ENCODE peak calls at places on chromosome 14, in six cellular contexts. One of them, this sample, is unnamed.

GRCh38 chr14:79783061-79783460 is 428.2 kb downstream of the DIO2 start:
- DNase-seq in NCI-H345: no peak
- DNase-seq in choroid plexus epithelial cell: no peak
- DNase-seq in glutamatergic neuron: no peak
- DNase-seq in GF-D8: no peak
- DNase-seq in activated T-cell treated with anti-CD3 and anti-CD28 coated beads, Interleukin-2, amount 50 U/mL, for 48 hours: no peak
- DNase-seq in this sample: no peak

GRCh38 chr14:78674820-78675219 is 504.6 kb downstream of the NRXN3 start:
- DNase-seq in glutamatergic neuron: no peak
- DNase-seq in activated T-cell treated with anti-CD3 and anti-CD28 coated beads, Interleukin-2, amount 50 U/mL, for 48 hours: no peak
- DNase-seq in NCI-H345: no peak
- DNase-seq in choroid plexus epithelial cell: no peak
- DNase-seq in GF-D8: no peak
- DNase-seq in this sample: no peak

GRCh38 chr14:100604709-100605108 is 17.5 kb upstream of the BEGAIN start:
- DNase-seq in NCI-H345: no peak
- DNase-seq in GF-D8: no peak
- DNase-seq in activated T-cell treated with anti-CD3 and anti-CD28 coated beads, Interleukin-2, amount 50 U/mL, for 48 hours: no peak
- DNase-seq in choroid plexus epithelial cell: no peak
- DNase-seq in glutamatergic neuron: no peak
- DNase-seq in this sample: no peak

GRCh38 chr14:101715209-101716076 is 46.1 kb upstream of the PPP2R5C start:
- DNase-seq in glutamatergic neuron: no peak
- DNase-seq in GF-D8: no peak
- DNase-seq in choroid plexus epithelial cell: no peak
- DNase-seq in NCI-H345: no peak
- DNase-seq in activated T-cell treated with anti-CD3 and anti-CD28 coated beads, Interleukin-2, amount 50 U/mL, for 48 hours: peak; percentile 16
- DNase-seq in this sample: no peak

GRCh38 chr14:105591052-105591451 is 64.7 kb downstream of the TMEM121 start:
- DNase-seq in activated T-cell treated with anti-CD3 and anti-CD28 coated beads, Interleukin-2, amount 50 U/mL, for 48 hours: no peak
- DNase-seq in glutamatergic neuron: no peak
- DNase-seq in choroid plexus epithelial cell: no peak
- DNase-seq in GF-D8: no peak
- DNase-seq in NCI-H345: no peak
- DNase-seq in this sample: no peak

GRCh38 chr14:78782551-78782950 is 612.4 kb downstream of the NRXN3 start:
- DNase-seq in NCI-H345: no peak
- DNase-seq in GF-D8: no peak
- DNase-seq in glutamatergic neuron: no peak
- DNase-seq in choroid plexus epithelial cell: no peak
- DNase-seq in activated T-cell treated with anti-CD3 and anti-CD28 coated beads, Interleukin-2, amount 50 U/mL, for 48 hours: no peak
- DNase-seq in this sample: no peak

GRCh38 chr14:51219473-51220448 is 20.3 kb upstream of the TMX1 start:
- DNase-seq in activated T-cell treated with anti-CD3 and anti-CD28 coated beads, Interleukin-2, amount 50 U/mL, for 48 hours: no peak
- DNase-seq in NCI-H345: peak; percentile 13
- DNase-seq in glutamatergic neuron: no peak
- DNase-seq in GF-D8: no peak
- DNase-seq in choroid plexus epithelial cell: peak; percentile 76
- DNase-seq in this sample: no peak

GRCh38 chr14:97441740-97442362 is 644.7 kb downstream of the VRK1 start:
- DNase-seq in glutamatergic neuron: no peak
- DNase-seq in GF-D8: no peak
- DNase-seq in NCI-H345: no peak
- DNase-seq in choroid plexus epithelial cell: no peak
- DNase-seq in activated T-cell treated with anti-CD3 and anti-CD28 coated beads, Interleukin-2, amount 50 U/mL, for 48 hours: no peak
- DNase-seq in this sample: no peak

GRCh38 chr14:51807355-51807754 is 53.1 kb upstream of the GNG2 start:
- DNase-seq in activated T-cell treated with anti-CD3 and anti-CD28 coated beads, Interleukin-2, amount 50 U/mL, for 48 hours: no peak
- DNase-seq in NCI-H345: no peak
- DNase-seq in GF-D8: no peak
- DNase-seq in choroid plexus epithelial cell: no peak
- DNase-seq in glutamatergic neuron: no peak
- DNase-seq in this sample: no peak

GRCh38 chr14:98886982-98887381 is 385.0 kb downstream of the BCL11B start:
- DNase-seq in choroid plexus epithelial cell: no peak
- DNase-seq in glutamatergic neuron: no peak
- DNase-seq in GF-D8: no peak
- DNase-seq in NCI-H345: no peak
- DNase-seq in activated T-cell treated with anti-CD3 and anti-CD28 coated beads, Interleukin-2, amount 50 U/mL, for 48 hours: no peak
- DNase-seq in this sample: no peak

GRCh38 chr14:95307402-95308041 is 12.2 kb downstream of the CLMN start:
- DNase-seq in activated T-cell treated with anti-CD3 and anti-CD28 coated beads, Interleukin-2, amount 50 U/mL, for 48 hours: no peak
- DNase-seq in NCI-H345: no peak
- DNase-seq in glutamatergic neuron: no peak
- DNase-seq in GF-D8: no peak
- DNase-seq in choroid plexus epithelial cell: peak; percentile 25
- DNase-seq in this sample: no peak

GRCh38 chr14:104346608-104347007 is 208.2 kb downstream of the KIF26A start:
- DNase-seq in glutamatergic neuron: no peak
- DNase-seq in activated T-cell treated with anti-CD3 and anti-CD28 coated beads, Interleukin-2, amount 50 U/mL, for 48 hours: no peak
- DNase-seq in NCI-H345: no peak
- DNase-seq in choroid plexus epithelial cell: no peak
- DNase-seq in GF-D8: no peak
- DNase-seq in this sample: no peak

GRCh38 chr14:59150990-59151389 is 37.5 kb upstream of the DAAM1 start:
- DNase-seq in NCI-H345: no peak
- DNase-seq in glutamatergic neuron: no peak
- DNase-seq in choroid plexus epithelial cell: no peak
- DNase-seq in activated T-cell treated with anti-CD3 and anti-CD28 coated beads, Interleukin-2, amount 50 U/mL, for 48 hours: no peak
- DNase-seq in GF-D8: no peak
- DNase-seq in this sample: no peak

GRCh38 chr14:77638738-77639137 is 22.3 kb upstream of the SPTLC2 start:
- DNase-seq in choroid plexus epithelial cell: peak; percentile 76
- DNase-seq in GF-D8: no peak
- DNase-seq in glutamatergic neuron: no peak
- DNase-seq in NCI-H345: no peak
- DNase-seq in activated T-cell treated with anti-CD3 and anti-CD28 coated beads, Interleukin-2, amount 50 U/mL, for 48 hours: no peak
- DNase-seq in this sample: no peak

GRCh38 chr14:53900499-53900898 is 56.1 kb downstream of the BMP4 start:
- DNase-seq in glutamatergic neuron: no peak
- DNase-seq in GF-D8: no peak
- DNase-seq in choroid plexus epithelial cell: no peak
- DNase-seq in NCI-H345: no peak
- DNase-seq in activated T-cell treated with anti-CD3 and anti-CD28 coated beads, Interleukin-2, amount 50 U/mL, for 48 hours: no peak
- DNase-seq in this sample: no peak

GRCh38 chr14:103537175-103537990 is 8.4 kb downstream of the TRMT61A start:
- DNase-seq in glutamatergic neuron: no peak
- DNase-seq in GF-D8: no peak
- DNase-seq in NCI-H345: no peak
- DNase-seq in activated T-cell treated with anti-CD3 and anti-CD28 coated beads, Interleukin-2, amount 50 U/mL, for 48 hours: no peak
- DNase-seq in choroid plexus epithelial cell: no peak
- DNase-seq in this sample: no peak

GRCh38 chr14:58455593-58456265 is 28.2 kb downstream of the KIAA0586 start:
- DNase-seq in choroid plexus epithelial cell: no peak
- DNase-seq in activated T-cell treated with anti-CD3 and anti-CD28 coated beads, Interleukin-2, amount 50 U/mL, for 48 hours: no peak
- DNase-seq in GF-D8: no peak
- DNase-seq in NCI-H345: no peak
- DNase-seq in glutamatergic neuron: no peak
- DNase-seq in this sample: no peak

GRCh38 chr14:74595006-74595735 is 16.9 kb downstream of the LTBP2 start:
- DNase-seq in glutamatergic neuron: no peak
- DNase-seq in activated T-cell treated with anti-CD3 and anti-CD28 coated beads, Interleukin-2, amount 50 U/mL, for 48 hours: no peak
- DNase-seq in choroid plexus epithelial cell: peak; percentile 58
- DNase-seq in NCI-H345: no peak
- DNase-seq in GF-D8: no peak
- DNase-seq in this sample: no peak

GRCh38 chr14:67360469-67361206 is 510 bp downstream of the EIF2S1 start:
- DNase-seq in NCI-H345: no peak
- DNase-seq in activated T-cell treated with anti-CD3 and anti-CD28 coated beads, Interleukin-2, amount 50 U/mL, for 48 hours: no peak
- DNase-seq in glutamatergic neuron: no peak
- DNase-seq in GF-D8: no peak
- DNase-seq in choroid plexus epithelial cell: no peak
- DNase-seq in this sample: no peak

GRCh38 chr14:68468437-68469207 is 324.2 kb downstream of the ZFP36L1 start:
- DNase-seq in glutamatergic neuron: no peak
- DNase-seq in activated T-cell treated with anti-CD3 and anti-CD28 coated beads, Interleukin-2, amount 50 U/mL, for 48 hours: peak; percentile 55
- DNase-seq in GF-D8: no peak
- DNase-seq in NCI-H345: no peak
- DNase-seq in choroid plexus epithelial cell: peak; percentile 80
- DNase-seq in this sample: no peak

GRCh38 chr14:88616697-88617096 is 53.9 kb downstream of the ZC3H14 start:
- DNase-seq in NCI-H345: no peak
- DNase-seq in choroid plexus epithelial cell: no peak
- DNase-seq in glutamatergic neuron: no peak
- DNase-seq in activated T-cell treated with anti-CD3 and anti-CD28 coated beads, Interleukin-2, amount 50 U/mL, for 48 hours: no peak
- DNase-seq in GF-D8: no peak
- DNase-seq in this sample: no peak

GRCh38 chr14:101072945-101073597 is 169.5 kb upstream of the RTL1 start:
- DNase-seq in glutamatergic neuron: peak; percentile 82
- DNase-seq in activated T-cell treated with anti-CD3 and anti-CD28 coated beads, Interleukin-2, amount 50 U/mL, for 48 hours: peak; percentile 46
- DNase-seq in choroid plexus epithelial cell: peak; percentile 95
- DNase-seq in NCI-H345: peak; percentile 47
- DNase-seq in GF-D8: no peak
- DNase-seq in this sample: peak; percentile 68

GRCh38 chr14:21268612-21269251 is 510 bp downstream of the HNRNPC start:
- DNase-seq in GF-D8: no peak
- DNase-seq in glutamatergic neuron: no peak
- DNase-seq in choroid plexus epithelial cell: peak; percentile 84
- DNase-seq in activated T-cell treated with anti-CD3 and anti-CD28 coated beads, Interleukin-2, amount 50 U/mL, for 48 hours: no peak
- DNase-seq in NCI-H345: peak; percentile 49
- DNase-seq in this sample: no peak

GRCh38 chr14:76953196-76953945 is 75.1 kb downstream of the IRF2BPL start:
- DNase-seq in choroid plexus epithelial cell: peak; percentile 86
- DNase-seq in activated T-cell treated with anti-CD3 and anti-CD28 coated beads, Interleukin-2, amount 50 U/mL, for 48 hours: peak; percentile 47
- DNase-seq in glutamatergic neuron: no peak
- DNase-seq in GF-D8: no peak
- DNase-seq in NCI-H345: no peak
- DNase-seq in this sample: no peak

GRCh38 chr14:91140672-91141071 is 26.8 kb downstream of the DGLUCY start:
- DNase-seq in glutamatergic neuron: no peak
- DNase-seq in NCI-H345: peak; percentile 28
- DNase-seq in GF-D8: no peak
- DNase-seq in choroid plexus epithelial cell: peak; percentile 54
- DNase-seq in activated T-cell treated with anti-CD3 and anti-CD28 coated beads, Interleukin-2, amount 50 U/mL, for 48 hours: no peak
- DNase-seq in this sample: peak; percentile 49

GRCh38 chr14:75989134-75989533 is 3.6 kb downstream of the IFT43 start:
- DNase-seq in NCI-H345: no peak
- DNase-seq in glutamatergic neuron: no peak
- DNase-seq in GF-D8: no peak
- DNase-seq in activated T-cell treated with anti-CD3 and anti-CD28 coated beads, Interleukin-2, amount 50 U/mL, for 48 hours: no peak
- DNase-seq in choroid plexus epithelial cell: peak; percentile 70
- DNase-seq in this sample: no peak

GRCh38 chr14:24382103-24382377 is 14.1 kb downstream of the NFATC4 start:
- DNase-seq in choroid plexus epithelial cell: no peak
- DNase-seq in GF-D8: no peak
- DNase-seq in activated T-cell treated with anti-CD3 and anti-CD28 coated beads, Interleukin-2, amount 50 U/mL, for 48 hours: no peak
- DNase-seq in glutamatergic neuron: no peak
- DNase-seq in NCI-H345: no peak
- DNase-seq in this sample: no peak

GRCh38 chr14:89249296-89249565 is 167.8 kb downstream of the FOXN3 start:
- DNase-seq in GF-D8: no peak
- DNase-seq in NCI-H345: peak; percentile 52
- DNase-seq in activated T-cell treated with anti-CD3 and anti-CD28 coated beads, Interleukin-2, amount 50 U/mL, for 48 hours: no peak
- DNase-seq in choroid plexus epithelial cell: no peak
- DNase-seq in glutamatergic neuron: no peak
- DNase-seq in this sample: no peak

GRCh38 chr14:100108042-100108825 is 43.0 kb downstream of the EVL start:
- DNase-seq in choroid plexus epithelial cell: peak; percentile 75
- DNase-seq in glutamatergic neuron: peak; percentile 94
- DNase-seq in NCI-H345: peak; percentile 64
- DNase-seq in GF-D8: peak; percentile 23
- DNase-seq in activated T-cell treated with anti-CD3 and anti-CD28 coated beads, Interleukin-2, amount 50 U/mL, for 48 hours: peak; percentile 94
- DNase-seq in this sample: peak; percentile 97

GRCh38 chr14:104600141-104600643 is 4.4 kb downstream of the TMEM179 start:
- DNase-seq in glutamatergic neuron: peak; percentile 24
- DNase-seq in NCI-H345: no peak
- DNase-seq in choroid plexus epithelial cell: no peak
- DNase-seq in activated T-cell treated with anti-CD3 and anti-CD28 coated beads, Interleukin-2, amount 50 U/mL, for 48 hours: no peak
- DNase-seq in GF-D8: no peak
- DNase-seq in this sample: no peak

GRCh38 chr14:49550284-49551184 is 35.6 kb downstream of the RPS29 start:
- DNase-seq in NCI-H345: peak; percentile 17
- DNase-seq in activated T-cell treated with anti-CD3 and anti-CD28 coated beads, Interleukin-2, amount 50 U/mL, for 48 hours: no peak
- DNase-seq in choroid plexus epithelial cell: peak; percentile 44
- DNase-seq in glutamatergic neuron: no peak
- DNase-seq in GF-D8: no peak
- DNase-seq in this sample: no peak

This sample was measured in WTC11.